ENCODE peak calls at places on chromosomes 6 and 20, in four cellular contexts. One of them, this sample, is unnamed. For H3K4me1 and H3K36me3, the result is how much of the 10 kb centered on the place peaks cover.

GRCh38 chr6:113476937-113477839 is 380.0 kb upstream of the MARCKS start:
- DNase-seq in PC-3: peak
- DNase-seq in SJSA1: no peak
- DNase-seq in effector memory CD4-positive, alpha-beta T cell: no peak
- DNase-seq in this sample: no peak

GRCh38 chr6:117344444-117345291 is 79.3 kb downstream of the VGLL2 start:
- DNase-seq in SJSA1: no peak
- DNase-seq in effector memory CD4-positive, alpha-beta T cell: no peak
- DNase-seq in PC-3: no peak
- DNase-seq in this sample: no peak

GRCh38 chr6:14871196-14871595 is 374.7 kb upstream of the JARID2 start:
- DNase-seq in effector memory CD4-positive, alpha-beta T cell: no peak
- DNase-seq in SJSA1: no peak
- DNase-seq in PC-3: no peak
- DNase-seq in this sample: no peak

GRCh38 chr6:129317931-129318820 is 391.8 kb downstream of the ARHGAP18 start:
- DNase-seq in effector memory CD4-positive, alpha-beta T cell: no peak
- DNase-seq in SJSA1: no peak
- DNase-seq in PC-3: peak
- DNase-seq in this sample: no peak

GRCh38 chr6:166822609-166823008 is 133.7 kb downstream of the RNASET2 start:
- DNase-seq in PC-3: no peak
- DNase-seq in effector memory CD4-positive, alpha-beta T cell: no peak
- DNase-seq in SJSA1: no peak
- DNase-seq in this sample: no peak

GRCh38 chr6:135946674-135947073 is 95.2 kb downstream of the PDE7B start:
- DNase-seq in SJSA1: no peak
- DNase-seq in PC-3: no peak
- DNase-seq in effector memory CD4-positive, alpha-beta T cell: no peak
- DNase-seq in this sample: no peak

GRCh38 chr20:32893263-32893877 is 34.6 kb downstream of the EFCAB8 start:
- DNase-seq in PC-3: no peak
- DNase-seq in effector memory CD4-positive, alpha-beta T cell: no peak
- DNase-seq in SJSA1: no peak
- DNase-seq in this sample: no peak

GRCh38 chr6:37432916-37433656 is at the start of gene CMTR1:
- DNase-seq in PC-3: peak
- DNase-seq in effector memory CD4-positive, alpha-beta T cell: peak
- DNase-seq in SJSA1: peak
- DNase-seq in this sample: peak

GRCh38 chr6:144931172-144932035 is 646.3 kb downstream of the UTRN start:
- DNase-seq in SJSA1: peak
- DNase-seq in PC-3: peak
- DNase-seq in effector memory CD4-positive, alpha-beta T cell: no peak
- DNase-seq in this sample: peak

GRCh38 chr20:23246682-23247664 is 103.6 kb upstream of the NXT1 start:
- DNase-seq in SJSA1: peak
- DNase-seq in PC-3: no peak
- DNase-seq in effector memory CD4-positive, alpha-beta T cell: no peak
- DNase-seq in this sample: no peak

GRCh38 chr6:10567256-10568041 is 46.3 kb downstream of the GCNT2 start:
- DNase-seq in effector memory CD4-positive, alpha-beta T cell: no peak
- DNase-seq in PC-3: no peak
- DNase-seq in SJSA1: no peak
- DNase-seq in this sample: no peak

GRCh38 chr20:38825901-38826625 is 20.6 kb downstream of the PPP1R16B start:
- DNase-seq in PC-3: peak
- DNase-seq in effector memory CD4-positive, alpha-beta T cell: no peak
- DNase-seq in SJSA1: no peak
- DNase-seq in this sample: no peak

GRCh38 chr6:157181649-157182048 is 141.7 kb downstream of the TMEM242 start:
- DNase-seq in SJSA1: no peak
- DNase-seq in PC-3: peak
- DNase-seq in effector memory CD4-positive, alpha-beta T cell: no peak
- DNase-seq in this sample: no peak

GRCh38 chr6:157980288-157981131 is 1.2 kb upstream of the SYNJ2 start:
- DNase-seq in PC-3: no peak
- DNase-seq in SJSA1: no peak
- DNase-seq in effector memory CD4-positive, alpha-beta T cell: no peak
- DNase-seq in this sample: no peak

GRCh38 chr20:46030290-46031013 is 1.4 kb downstream of the SLC12A5 start:
- DNase-seq in SJSA1: no peak
- DNase-seq in PC-3: no peak
- DNase-seq in effector memory CD4-positive, alpha-beta T cell: no peak
- DNase-seq in this sample: no peak

GRCh38 chr6:48087448-48087847 is 23.5 kb downstream of the PTCHD4 start:
- DNase-seq in PC-3: peak
- DNase-seq in effector memory CD4-positive, alpha-beta T cell: no peak
- DNase-seq in SJSA1: no peak
- DNase-seq in this sample: no peak

GRCh38 chr20:48147326-48147725 is 362.0 kb upstream of the SULF2 start:
- DNase-seq in SJSA1: no peak
- DNase-seq in effector memory CD4-positive, alpha-beta T cell: no peak
- DNase-seq in PC-3: no peak
- DNase-seq in this sample: no peak

GRCh38 chr6:49342410-49342809 is 120.6 kb downstream of the MMUT start:
- DNase-seq in PC-3: no peak
- DNase-seq in SJSA1: no peak
- DNase-seq in effector memory CD4-positive, alpha-beta T cell: no peak
- DNase-seq in this sample: no peak

GRCh38 chr20:9235518-9235917 is 166.6 kb downstream of the PLCB4 start:
- DNase-seq in PC-3: peak
- DNase-seq in SJSA1: no peak
- DNase-seq in effector memory CD4-positive, alpha-beta T cell: no peak
- DNase-seq in this sample: no peak

GRCh38 chr6:89339565-89339964 is 13.0 kb downstream of the UBE2J1 start:
- DNase-seq in PC-3: no peak
- DNase-seq in effector memory CD4-positive, alpha-beta T cell: no peak
- DNase-seq in SJSA1: no peak
- DNase-seq in this sample: no peak

GRCh38 chr20:33687370-33687915 is 1.3 kb upstream of the E2F1 start:
- DNase-seq in effector memory CD4-positive, alpha-beta T cell: no peak
- DNase-seq in PC-3: no peak
- DNase-seq in SJSA1: no peak
- DNase-seq in this sample: no peak

GRCh38 chr6:167906899-167907298 is 80.2 kb downstream of the AFDN start:
- DNase-seq in PC-3: no peak
- DNase-seq in SJSA1: no peak
- DNase-seq in effector memory CD4-positive, alpha-beta T cell: no peak
- DNase-seq in this sample: no peak

GRCh38 chr6:34563513-34563870 is 7.4 kb upstream of the SPDEF start:
- DNase-seq in effector memory CD4-positive, alpha-beta T cell: no peak
- DNase-seq in PC-3: no peak
- DNase-seq in SJSA1: no peak
- DNase-seq in this sample: no peak

GRCh38 chr20:58568441-58568931 is 53.3 kb upstream of the APCDD1L start:
- DNase-seq in SJSA1: no peak
- DNase-seq in effector memory CD4-positive, alpha-beta T cell: no peak
- DNase-seq in PC-3: no peak
- DNase-seq in this sample: no peak

GRCh38 chr6:62903263-62903662 is 308.0 kb upstream of the FKBP1C start:
- DNase-seq in SJSA1: no peak
- DNase-seq in effector memory CD4-positive, alpha-beta T cell: no peak
- DNase-seq in PC-3: no peak
- DNase-seq in this sample: no peak

GRCh38 chr6:159726196-159726917 is 949 bp upstream of the WTAP start:
- DNase-seq in PC-3: peak
- DNase-seq in SJSA1: no peak
- DNase-seq in effector memory CD4-positive, alpha-beta T cell: no peak
- DNase-seq in this sample: no peak

GRCh38 chr20:8518878-8519277 is 386.8 kb downstream of the PLCB1 start:
- DNase-seq in effector memory CD4-positive, alpha-beta T cell: no peak
- DNase-seq in SJSA1: no peak
- DNase-seq in PC-3: no peak
- DNase-seq in this sample: no peak

DNA sequence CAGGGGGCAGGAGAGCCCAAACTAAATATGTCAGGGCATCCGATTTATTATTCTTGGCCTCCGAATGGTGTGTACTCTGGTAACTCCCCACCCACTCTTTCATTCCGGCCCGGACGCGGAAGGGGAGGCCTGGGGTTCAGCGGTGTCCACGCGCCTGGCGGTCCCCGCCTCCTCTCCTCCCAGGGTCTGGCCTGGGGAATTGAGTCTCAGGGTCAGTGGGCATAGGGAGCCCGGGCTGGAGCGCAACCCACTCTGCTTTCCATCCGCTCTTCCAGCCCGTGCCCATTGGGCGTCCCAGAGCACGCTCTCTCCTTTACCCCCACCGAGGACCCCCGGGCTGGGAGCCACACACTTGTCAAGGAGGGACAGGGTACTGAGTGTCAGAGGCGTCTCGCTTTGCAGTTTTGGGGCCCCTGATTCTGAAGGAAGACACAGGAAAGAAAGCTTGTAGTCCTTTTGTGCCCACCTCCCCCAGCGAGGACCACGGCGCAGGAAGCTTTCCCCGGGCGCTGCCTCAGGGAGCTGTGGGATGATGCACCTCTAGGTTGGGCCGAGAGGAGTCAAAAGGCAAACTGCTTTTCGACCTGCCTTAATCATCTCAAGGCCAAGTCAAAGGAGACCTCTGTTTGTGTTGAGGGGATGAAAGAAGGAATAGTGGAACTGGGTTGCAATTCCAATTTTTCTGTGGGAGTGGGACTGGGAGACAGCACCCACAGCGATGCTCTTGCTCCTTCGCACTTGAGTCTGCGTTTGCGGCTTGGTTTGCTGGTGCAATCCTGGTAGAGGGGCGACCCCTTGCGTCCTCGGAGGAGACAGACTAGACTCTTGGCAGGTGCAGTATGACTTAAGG is 2.5 kb downstream of the RSPO3 start:
- DNase-seq in effector memory CD4-positive, alpha-beta T cell: no peak
- DNase-seq in SJSA1: peak
- DNase-seq in PC-3: peak
- DNase-seq in this sample: peak
- H3K4me3 ChIP-seq in effector memory CD4-positive, alpha-beta T cell: no peak
- H3K4me3 ChIP-seq in SJSA1: no peak
- H3K4me3 ChIP-seq in PC-3: no peak
- H3K4me3 ChIP-seq in this sample: no peak

GRCh38 chr20:41005361-41005729 is 23.3 kb upstream of the TOP1 start:
- DNase-seq in SJSA1: peak
- DNase-seq in PC-3: peak
- DNase-seq in effector memory CD4-positive, alpha-beta T cell: no peak
- DNase-seq in this sample: no peak

GRCh38 chr20:41006126-41006935 is 22.3 kb upstream of the TOP1 start:
- DNase-seq in SJSA1: no peak
- DNase-seq in effector memory CD4-positive, alpha-beta T cell: no peak
- DNase-seq in PC-3: no peak
- DNase-seq in this sample: no peak

GRCh38 chr20:41003143-41003932 is 25.3 kb upstream of the TOP1 start:
- DNase-seq in effector memory CD4-positive, alpha-beta T cell: peak
- DNase-seq in SJSA1: peak
- DNase-seq in PC-3: peak
- DNase-seq in this sample: peak

GRCh38 chr20:41002842-41003142 is 25.8 kb upstream of the TOP1 start:
- DNase-seq in PC-3: no peak
- DNase-seq in SJSA1: no peak
- DNase-seq in effector memory CD4-positive, alpha-beta T cell: no peak
- DNase-seq in this sample: no peak

DNA sequence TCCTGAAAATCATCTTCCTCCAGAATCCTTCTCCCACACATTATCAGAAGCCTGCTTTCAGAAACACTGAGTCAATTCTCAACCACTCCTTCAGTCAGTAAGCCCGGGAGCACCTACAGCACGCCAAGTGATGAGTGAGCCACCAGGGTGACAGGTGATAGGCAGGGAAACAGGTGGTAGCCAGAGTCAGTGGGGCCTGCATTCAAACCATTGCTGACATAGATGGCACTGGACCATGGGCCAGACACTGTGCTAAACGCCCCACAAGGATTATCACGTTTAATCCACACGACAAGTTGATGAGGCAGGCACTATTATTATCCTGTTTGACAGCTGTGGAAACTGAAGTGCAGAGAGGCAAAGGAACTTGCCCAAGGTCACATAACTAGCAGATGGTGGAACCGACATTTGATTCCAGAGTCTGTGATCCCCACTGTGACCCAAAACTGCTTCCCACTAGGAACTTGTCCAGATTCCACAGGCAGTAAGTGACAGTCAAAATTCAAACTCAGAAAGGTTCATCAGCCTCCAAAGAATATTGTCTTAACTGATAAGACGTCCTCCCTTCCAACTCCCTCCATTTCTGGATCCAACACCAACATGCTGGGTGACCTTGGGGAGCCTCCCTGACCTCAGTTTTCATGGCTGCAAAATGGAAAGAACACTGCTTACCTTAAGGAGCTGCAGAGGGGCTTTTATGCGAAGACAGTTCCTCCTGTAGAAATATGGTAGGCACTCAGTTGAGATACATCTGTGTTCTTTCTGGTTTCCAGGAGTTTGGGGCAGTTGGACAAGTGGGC is 23.9 kb upstream of the TOP1 start:
- DNase-seq in effector memory CD4-positive, alpha-beta T cell: no peak
- DNase-seq in SJSA1: no peak
- DNase-seq in PC-3: peak
- DNase-seq in this sample: no peak
- H3K4me1 ChIP-seq in effector memory CD4-positive, alpha-beta T cell: under half
- H3K4me1 ChIP-seq in SJSA1: half or more
- H3K4me1 ChIP-seq in PC-3: half or more
- H3K4me1 ChIP-seq in this sample: under half

DNA sequence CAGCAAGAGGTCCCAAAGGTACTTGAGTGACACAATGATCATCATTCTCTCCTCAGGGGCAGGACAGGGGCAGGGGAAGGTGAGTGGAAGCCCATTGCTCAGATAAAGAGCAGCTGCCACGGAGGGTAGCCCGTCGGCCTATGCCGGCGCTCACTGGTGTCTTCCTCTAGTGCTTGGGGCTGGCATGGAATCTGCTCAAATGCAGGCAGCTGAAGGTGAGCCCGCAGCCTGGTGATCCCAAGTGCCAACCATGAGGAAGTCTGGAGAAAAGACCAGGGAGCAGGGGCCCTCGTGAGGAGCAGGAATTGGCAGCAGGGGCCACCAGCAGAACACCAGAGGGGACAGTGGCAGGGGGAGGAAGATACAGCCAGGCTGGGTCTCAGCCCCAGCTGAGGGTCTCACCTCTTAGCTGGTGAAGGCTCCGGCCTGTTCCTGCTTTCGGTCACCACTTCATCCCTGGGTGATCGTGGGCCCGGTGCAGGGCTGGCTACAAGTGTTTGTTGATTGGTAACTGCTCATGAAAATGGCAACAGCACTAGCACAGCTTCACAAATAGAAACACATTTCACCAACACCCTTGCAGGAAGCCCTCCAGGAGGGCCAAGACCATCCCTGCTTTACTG is 24.7 kb downstream of the RBCK1 start:
- DNase-seq in PC-3: no peak
- DNase-seq in SJSA1: no peak
- DNase-seq in effector memory CD4-positive, alpha-beta T cell: no peak
- DNase-seq in this sample: no peak
- H3K36me3 ChIP-seq in PC-3: under half
- H3K36me3 ChIP-seq in SJSA1: half or more
- H3K36me3 ChIP-seq in effector memory CD4-positive, alpha-beta T cell: under half
- H3K36me3 ChIP-seq in this sample: under half

DNA sequence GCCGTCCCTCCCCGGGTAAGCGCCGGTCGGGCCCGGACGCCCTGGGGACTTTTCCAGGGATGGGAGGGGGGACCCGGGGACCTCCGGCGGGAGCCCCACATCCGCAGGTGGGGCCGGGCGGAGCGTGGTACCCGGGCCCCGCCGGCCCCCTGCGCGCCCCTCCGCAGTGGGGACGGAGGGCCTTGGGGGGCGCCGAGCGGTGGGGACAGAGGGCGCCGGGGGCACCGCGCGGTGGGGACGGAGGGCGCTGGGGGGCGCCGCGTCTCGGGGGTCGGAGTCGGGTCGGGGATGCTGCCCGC is 267 bp downstream of the PLEKHG1 start:
- DNase-seq in PC-3: no peak
- DNase-seq in SJSA1: no peak
- DNase-seq in effector memory CD4-positive, alpha-beta T cell: no peak
- DNase-seq in this sample: no peak
- H3K4me3 ChIP-seq in PC-3: peak
- H3K4me3 ChIP-seq in SJSA1: peak
- H3K4me3 ChIP-seq in effector memory CD4-positive, alpha-beta T cell: peak
- H3K4me3 ChIP-seq in this sample: no peak

This sample was measured in CD4-positive, CD25-positive, alpha-beta regulatory T cell.